ENCODE peak calls at places on chromosomes 6 and 20, in four cellular contexts. One of them, this sample, is unnamed.

GRCh38 chr20:17843246-17844132 is 125.1 kb downstream of the SNX5 start:
- DNase-seq in SK-N-SH: no peak
- DNase-seq in A549: no peak
- DNase-seq in HepG2: no peak
- DNase-seq in this sample: no peak

GRCh38 chr6:75282706-75283105 is 1.9 kb downstream of the TMEM30A start:
- DNase-seq in SK-N-SH: no peak
- DNase-seq in A549: no peak
- DNase-seq in HepG2: no peak
- DNase-seq in this sample: no peak

GRCh38 chr20:43800186-43800585 is 73.4 kb upstream of the GTSF1L start:
- DNase-seq in SK-N-SH: no peak
- DNase-seq in A549: no peak
- DNase-seq in HepG2: no peak
- DNase-seq in this sample: no peak

GRCh38 chr6:90694802-90695201 is 107.9 kb upstream of the MAP3K7 start:
- DNase-seq in SK-N-SH: no peak
- DNase-seq in A549: no peak
- DNase-seq in HepG2: no peak
- DNase-seq in this sample: no peak

GRCh38 chr6:93801101-93801847 is 381.9 kb upstream of the EPHA7 start:
- DNase-seq in SK-N-SH: no peak
- DNase-seq in A549: no peak
- DNase-seq in HepG2: no peak
- DNase-seq in this sample: no peak

GRCh38 chr6:8939615-8940014 is 504.3 kb upstream of the SLC35B3 start:
- DNase-seq in SK-N-SH: no peak
- DNase-seq in A549: peak; percentile 1
- DNase-seq in HepG2: peak; percentile 21
- DNase-seq in this sample: no peak

GRCh38 chr6:128713461-128713860 is 169.5 kb upstream of the LAMA2 start:
- DNase-seq in SK-N-SH: peak; percentile 1
- DNase-seq in A549: no peak
- DNase-seq in HepG2: no peak
- DNase-seq in this sample: no peak

GRCh38 chr6:82178084-82178758 is 69.3 kb downstream of the IBTK start:
- DNase-seq in SK-N-SH: peak; percentile 19
- DNase-seq in A549: no peak
- DNase-seq in HepG2: peak; percentile 5
- DNase-seq in this sample: no peak

GRCh38 chr6:31597006-31597405 is 4.2 kb upstream of the NCR3 start:
- DNase-seq in SK-N-SH: peak; percentile 70
- DNase-seq in A549: peak; percentile 40
- DNase-seq in HepG2: peak; percentile 61
- DNase-seq in this sample: no peak

GRCh38 chr6:117072134-117072533 is 193.2 kb upstream of the VGLL2 start:
- DNase-seq in SK-N-SH: no peak
- DNase-seq in A549: no peak
- DNase-seq in HepG2: no peak
- DNase-seq in this sample: no peak

GRCh38 chr6:126657556-126658129 is 317.7 kb downstream of the CENPW start:
- DNase-seq in SK-N-SH: peak; percentile 7
- DNase-seq in A549: peak; percentile 4
- DNase-seq in HepG2: peak; percentile 20
- DNase-seq in this sample: no peak

GRCh38 chr6:112029045-112029822 is 24.7 kb upstream of the CCN6 start:
- DNase-seq in SK-N-SH: peak; percentile 39
- DNase-seq in A549: peak; percentile 22
- DNase-seq in HepG2: peak; percentile 68
- DNase-seq in this sample: no peak

GRCh38 chr6:131909408-131910218 is 41.6 kb downstream of the CCN2 start:
- DNase-seq in SK-N-SH: peak; percentile 42
- DNase-seq in A549: peak; percentile 27
- DNase-seq in HepG2: peak; percentile 79
- DNase-seq in this sample: no peak

GRCh38 chr20:11807070-11807741 is 110.5 kb upstream of the BTBD3 start:
- DNase-seq in SK-N-SH: no peak
- DNase-seq in A549: no peak
- DNase-seq in HepG2: no peak
- DNase-seq in this sample: no peak

GRCh38 chr6:65818576-65818975 is 111.5 kb upstream of the EYS start:
- DNase-seq in SK-N-SH: no peak
- DNase-seq in A549: no peak
- DNase-seq in HepG2: no peak
- DNase-seq in this sample: no peak

GRCh38 chr6:113184291-113184690 is 672.9 kb upstream of the MARCKS start:
- DNase-seq in SK-N-SH: no peak
- DNase-seq in A549: no peak
- DNase-seq in HepG2: no peak
- DNase-seq in this sample: no peak

GRCh38 chr6:159061805-159062563 is 17.2 kb upstream of the TAGAP start:
- DNase-seq in SK-N-SH: no peak
- DNase-seq in A549: no peak
- DNase-seq in HepG2: no peak
- DNase-seq in this sample: no peak

GRCh38 chr6:136582702-136583471 is 32.7 kb upstream of the MAP7 start:
- DNase-seq in SK-N-SH: peak; percentile 36
- DNase-seq in A549: peak; percentile 50
- DNase-seq in HepG2: peak; percentile 7
- DNase-seq in this sample: no peak

GRCh38 chr6:63307581-63308246 is 12.1 kb downstream of the LGSN start:
- DNase-seq in SK-N-SH: peak; percentile 29
- DNase-seq in A549: peak; percentile 39
- DNase-seq in HepG2: peak; percentile 72
- DNase-seq in this sample: peak; percentile 13

GRCh38 chr6:135221042-135221441 is 39.9 kb downstream of the MYB start:
- DNase-seq in SK-N-SH: no peak
- DNase-seq in A549: no peak
- DNase-seq in HepG2: no peak
- DNase-seq in this sample: no peak

GRCh38 chr20:45138451-45139300 is 14.4 kb upstream of the WFDC12 start:
- DNase-seq in SK-N-SH: peak; percentile 39
- DNase-seq in A549: peak; percentile 31
- DNase-seq in HepG2: peak; percentile 34
- DNase-seq in this sample: no peak

GRCh38 chr6:21447987-21448386 is 145.6 kb upstream of the SOX4 start:
- DNase-seq in SK-N-SH: no peak
- DNase-seq in A549: no peak
- DNase-seq in HepG2: no peak
- DNase-seq in this sample: no peak

GRCh38 chr20:31594558-31595379 is 10.3 kb upstream of the ID1 start:
- DNase-seq in SK-N-SH: no peak
- DNase-seq in A549: no peak
- DNase-seq in HepG2: peak; percentile 97
- DNase-seq in this sample: no peak

GRCh38 chr6:38348366-38348765 is 291.4 kb downstream of the BTBD9 start:
- DNase-seq in SK-N-SH: no peak
- DNase-seq in A549: no peak
- DNase-seq in HepG2: no peak
- DNase-seq in this sample: no peak

GRCh38 chr6:33029297-33030184 is 20.1 kb upstream of the HLA-DOA start:
- DNase-seq in SK-N-SH: no peak
- DNase-seq in A549: no peak
- DNase-seq in HepG2: no peak
- DNase-seq in this sample: peak; percentile 94

GRCh38 chr20:57716202-57716601 is 6.4 kb upstream of the PMEPA1 start:
- DNase-seq in SK-N-SH: no peak
- DNase-seq in A549: no peak
- DNase-seq in HepG2: no peak
- DNase-seq in this sample: no peak

GRCh38 chr6:32045811-32046449 is 7.7 kb downstream of the CYP21A2 start:
- DNase-seq in SK-N-SH: no peak
- DNase-seq in A549: no peak
- DNase-seq in HepG2: no peak
- DNase-seq in this sample: no peak

GRCh38 chr6:38234934-38235678 is 404.6 kb downstream of the BTBD9 start:
- DNase-seq in SK-N-SH: no peak
- DNase-seq in A549: no peak
- DNase-seq in HepG2: no peak
- DNase-seq in this sample: peak; percentile 51

GRCh38 chr6:28522594-28523557 is 2.8 kb upstream of the GPX5 start:
- DNase-seq in SK-N-SH: no peak
- DNase-seq in A549: no peak
- DNase-seq in HepG2: no peak
- DNase-seq in this sample: no peak
- TF ChIP-seq PBX3 in SK-N-SH: no peak
- TF ChIP-seq PBX3 in A549: no peak
- TF ChIP-seq PBX3 in HepG2: no peak
- TF ChIP-seq PBX3 in this sample: no peak

DNA sequence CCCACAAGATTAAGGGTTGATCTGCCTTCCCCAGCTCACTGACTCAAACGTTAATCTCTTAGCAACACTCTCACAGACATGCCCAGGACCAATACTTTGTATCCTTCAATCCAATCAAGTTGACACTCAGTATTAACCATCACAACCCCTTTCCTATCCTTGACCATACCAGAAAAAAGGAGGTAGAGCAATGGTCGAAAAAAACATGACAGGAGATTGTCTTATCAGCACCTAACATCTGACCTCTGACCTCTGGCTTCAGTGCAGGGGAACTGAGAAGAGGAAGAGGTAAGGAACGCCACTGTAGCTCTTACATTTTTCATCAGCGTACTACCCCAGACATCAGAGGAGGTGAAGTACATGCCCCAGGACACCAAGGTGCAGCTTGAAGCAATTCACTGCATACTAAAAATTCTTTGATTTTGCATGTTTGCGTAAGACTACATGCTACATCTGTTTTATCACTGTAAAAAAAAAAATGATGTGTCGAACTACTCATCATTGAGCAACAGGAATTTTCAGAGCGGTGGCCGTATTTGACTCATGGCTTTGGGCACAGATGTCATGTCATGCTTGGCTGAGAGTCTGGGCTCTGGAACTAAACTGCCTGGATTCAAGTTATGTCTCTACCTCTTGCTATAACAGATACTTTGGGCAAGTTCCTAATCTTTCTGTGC is 188.0 kb upstream of the TAB2 start:
- DNase-seq in SK-N-SH: no peak
- DNase-seq in A549: no peak
- DNase-seq in HepG2: no peak
- DNase-seq in this sample: no peak
- TF ChIP-seq PBX3 in SK-N-SH: no peak
- TF ChIP-seq PBX3 in A549: no peak
- TF ChIP-seq PBX3 in HepG2: no peak
- TF ChIP-seq PBX3 in this sample: no peak

GRCh38 chr6:139738801-139739490 is 364.5 kb upstream of the CITED2 start:
- DNase-seq in SK-N-SH: no peak
- DNase-seq in A549: no peak
- DNase-seq in HepG2: no peak
- DNase-seq in this sample: no peak
- TF ChIP-seq PBX3 in SK-N-SH: no peak
- TF ChIP-seq PBX3 in A549: no peak
- TF ChIP-seq PBX3 in HepG2: no peak
- TF ChIP-seq PBX3 in this sample: no peak

DNA sequence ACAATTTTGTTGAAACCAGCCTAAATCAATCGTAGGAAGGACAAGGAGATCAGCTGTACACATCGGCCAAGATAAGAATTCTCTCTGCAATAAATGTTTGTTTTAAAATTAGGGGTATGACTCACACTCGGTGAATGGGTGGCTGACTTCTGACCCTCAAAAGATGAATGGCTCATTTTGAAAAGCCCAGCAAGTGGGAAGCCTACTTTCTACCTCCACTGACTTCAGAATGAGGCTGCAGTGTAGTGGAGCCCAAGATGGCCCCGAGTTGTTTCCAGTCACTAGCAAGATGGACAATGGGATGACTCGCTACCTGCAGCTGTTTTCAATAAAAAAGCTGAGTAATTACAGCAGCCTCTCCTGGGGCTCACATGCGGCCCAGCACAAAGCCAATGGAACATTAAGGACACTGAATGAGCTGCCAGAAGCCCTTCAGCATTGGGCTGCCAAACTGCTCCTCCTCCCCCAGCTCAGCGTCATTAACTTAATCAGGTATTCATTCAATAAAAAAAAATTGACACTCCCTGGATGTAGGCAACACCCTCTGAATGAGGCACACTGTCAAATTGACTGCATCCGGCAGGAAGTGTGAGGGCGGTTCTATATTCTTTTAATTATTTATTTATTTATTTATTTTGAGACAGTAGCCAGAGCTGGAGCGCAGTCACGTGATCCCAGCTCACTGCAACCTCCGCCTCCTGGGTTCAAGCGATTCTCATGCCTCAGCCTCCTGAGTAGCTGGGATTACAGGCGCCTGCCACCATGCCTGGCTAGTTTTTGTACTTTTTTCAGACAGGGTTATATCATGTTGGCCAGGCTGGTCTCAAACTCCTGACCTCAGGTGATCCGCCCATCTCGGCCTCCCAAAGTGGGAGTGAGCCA is 107.3 kb downstream of the GMPR start:
- DNase-seq in SK-N-SH: peak; percentile 78
- DNase-seq in A549: peak; percentile 19
- DNase-seq in HepG2: peak; percentile 71
- DNase-seq in this sample: no peak
- TF ChIP-seq PBX3 in SK-N-SH: peak; percentile 81
- TF ChIP-seq PBX3 in A549: no peak
- TF ChIP-seq PBX3 in HepG2: no peak
- TF ChIP-seq PBX3 in this sample: no peak

GRCh38 chr6:152458648-152459047 is 178.5 kb downstream of the SYNE1 start:
- DNase-seq in SK-N-SH: no peak
- DNase-seq in A549: no peak
- DNase-seq in HepG2: no peak
- DNase-seq in this sample: no peak
- TF ChIP-seq PBX3 in SK-N-SH: no peak
- TF ChIP-seq PBX3 in A549: no peak
- TF ChIP-seq PBX3 in HepG2: no peak
- TF ChIP-seq PBX3 in this sample: no peak

GRCh38 chr20:36818831-36819230 is 45.3 kb upstream of the DSN1 start:
- DNase-seq in SK-N-SH: peak; percentile 53
- DNase-seq in A549: no peak
- DNase-seq in HepG2: no peak
- DNase-seq in this sample: no peak
- TF ChIP-seq PBX3 in SK-N-SH: no peak
- TF ChIP-seq PBX3 in A549: no peak
- TF ChIP-seq PBX3 in HepG2: no peak
- TF ChIP-seq PBX3 in this sample: no peak

DNA sequence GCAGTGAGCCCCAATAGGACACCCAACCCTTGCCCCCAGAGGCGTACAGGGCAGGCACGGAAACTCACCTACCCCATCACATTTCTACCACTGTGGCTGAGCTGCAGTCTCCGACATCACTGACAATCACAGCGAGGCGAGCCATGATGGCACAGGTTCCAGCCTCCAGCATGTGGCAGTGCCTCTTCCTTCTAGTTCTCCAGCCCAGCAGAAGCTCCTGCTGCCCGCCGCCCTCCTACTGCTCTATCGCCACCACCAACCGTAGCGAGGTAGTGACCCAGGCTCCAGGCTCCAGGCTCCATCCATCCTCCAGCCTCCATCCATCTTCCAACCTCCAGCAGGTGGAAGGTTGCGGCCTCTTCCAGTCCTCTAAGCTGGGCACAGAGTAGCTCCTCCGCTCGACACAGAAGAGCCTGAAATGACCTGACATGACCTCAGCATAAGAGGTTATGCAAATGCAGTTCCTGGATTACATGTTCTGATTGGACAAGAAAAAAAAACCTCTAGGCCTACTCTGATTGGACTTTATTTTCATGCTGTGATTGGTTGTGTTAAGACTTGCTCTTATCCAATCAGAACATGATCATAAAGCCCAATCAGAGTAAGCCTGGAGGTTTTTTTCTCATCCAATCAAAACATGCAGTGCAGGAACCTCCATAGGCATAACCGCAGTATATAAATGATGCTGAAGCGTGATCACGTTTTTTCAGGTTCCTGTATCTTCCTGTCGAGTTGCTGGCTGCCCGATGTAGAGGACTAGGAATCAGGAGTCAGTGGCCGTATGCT is 438.9 kb upstream of the ZNF337 start:
- DNase-seq in SK-N-SH: no peak
- DNase-seq in A549: no peak
- DNase-seq in HepG2: no peak
- DNase-seq in this sample: no peak
- TF ChIP-seq PBX3 in SK-N-SH: no peak
- TF ChIP-seq PBX3 in A549: no peak
- TF ChIP-seq PBX3 in HepG2: no peak
- TF ChIP-seq PBX3 in this sample: no peak